ENCODE peak calls at places on chromosomes 5 and 9, in four cellular contexts. One of them, this sample, is unnamed.

GRCh38 chr9:89794918-89795317 is 190.1 kb downstream of the GADD45G start:
- DNase-seq in left ventricle myocardium superior: no peak
- DNase-seq in T follicular helper cell: no peak
- DNase-seq in heart right ventricle: no peak
- DNase-seq in this sample: no peak

GRCh38 chr5:90135979-90136378 is 273.6 kb downstream of the CETN3 start:
- DNase-seq in left ventricle myocardium superior: no peak
- DNase-seq in T follicular helper cell: no peak
- DNase-seq in heart right ventricle: no peak
- DNase-seq in this sample: no peak

GRCh38 chr5:27216367-27216941 is 178.1 kb upstream of the CDH9 start:
- DNase-seq in left ventricle myocardium superior: no peak
- DNase-seq in T follicular helper cell: no peak
- DNase-seq in heart right ventricle: no peak
- DNase-seq in this sample: no peak

GRCh38 chr9:137382728-137383452 is 40.1 kb downstream of the EXD3 start:
- DNase-seq in left ventricle myocardium superior: peak
- DNase-seq in T follicular helper cell: no peak
- DNase-seq in heart right ventricle: no peak
- DNase-seq in this sample: no peak

GRCh38 chr5:91225848-91226686 is 157.1 kb downstream of the ARRDC3 start:
- DNase-seq in left ventricle myocardium superior: peak
- DNase-seq in T follicular helper cell: peak
- DNase-seq in heart right ventricle: no peak
- DNase-seq in this sample: peak

GRCh38 chr9:114879165-114879564 is 51.2 kb downstream of the TNFSF8 start:
- DNase-seq in left ventricle myocardium superior: no peak
- DNase-seq in T follicular helper cell: no peak
- DNase-seq in heart right ventricle: no peak
- DNase-seq in this sample: no peak

GRCh38 chr5:2176581-2176980 is 293.9 kb upstream of the IRX4 start:
- DNase-seq in left ventricle myocardium superior: no peak
- DNase-seq in T follicular helper cell: no peak
- DNase-seq in heart right ventricle: no peak
- DNase-seq in this sample: no peak

GRCh38 chr9:133659566-133659965 is 23.4 kb downstream of the DBH start:
- DNase-seq in left ventricle myocardium superior: no peak
- DNase-seq in T follicular helper cell: no peak
- DNase-seq in heart right ventricle: no peak
- DNase-seq in this sample: no peak

GRCh38 chr5:93274291-93274690 is 306.7 kb downstream of the NR2F1-AS1 start:
- DNase-seq in left ventricle myocardium superior: no peak
- DNase-seq in T follicular helper cell: no peak
- DNase-seq in heart right ventricle: no peak
- DNase-seq in this sample: peak

GRCh38 chr5:93596676-93597441 is 13.8 kb downstream of the NR2F1 start:
- DNase-seq in left ventricle myocardium superior: no peak
- DNase-seq in T follicular helper cell: no peak
- DNase-seq in heart right ventricle: no peak
- DNase-seq in this sample: no peak

GRCh38 chr5:173671121-173671949 is 54.9 kb upstream of the BOD1 start:
- DNase-seq in left ventricle myocardium superior: peak
- DNase-seq in T follicular helper cell: no peak
- DNase-seq in heart right ventricle: peak
- DNase-seq in this sample: no peak

GRCh38 chr9:129473523-129474244 is 147.2 kb downstream of the C9orf50 start:
- DNase-seq in left ventricle myocardium superior: peak
- DNase-seq in T follicular helper cell: no peak
- DNase-seq in heart right ventricle: peak
- DNase-seq in this sample: no peak

GRCh38 chr5:27124590-27124989 is 86.2 kb upstream of the CDH9 start:
- DNase-seq in left ventricle myocardium superior: no peak
- DNase-seq in T follicular helper cell: no peak
- DNase-seq in heart right ventricle: no peak
- DNase-seq in this sample: peak

GRCh38 chr5:73299017-73299630 is 126.1 kb downstream of the TMEM174 start:
- DNase-seq in left ventricle myocardium superior: no peak
- DNase-seq in T follicular helper cell: no peak
- DNase-seq in heart right ventricle: no peak
- DNase-seq in this sample: no peak

GRCh38 chr9:20941177-20941690 is 90.2 kb downstream of the HACD4 start:
- DNase-seq in left ventricle myocardium superior: peak
- DNase-seq in T follicular helper cell: peak
- DNase-seq in heart right ventricle: peak
- DNase-seq in this sample: peak

GRCh38 chr5:37554938-37555337 is 175.8 kb downstream of the WDR70 start:
- DNase-seq in left ventricle myocardium superior: no peak
- DNase-seq in T follicular helper cell: no peak
- DNase-seq in heart right ventricle: no peak
- DNase-seq in this sample: no peak

GRCh38 chr5:58133631-58134296 is 326.1 kb downstream of the PLK2 start:
- DNase-seq in left ventricle myocardium superior: no peak
- DNase-seq in T follicular helper cell: no peak
- DNase-seq in heart right ventricle: no peak
- DNase-seq in this sample: peak

GRCh38 chr5:98941131-98941883 is 12.5 kb upstream of the CHD1 start:
- DNase-seq in left ventricle myocardium superior: no peak
- DNase-seq in T follicular helper cell: no peak
- DNase-seq in heart right ventricle: no peak
- DNase-seq in this sample: no peak

GRCh38 chr9:75146229-75146628 is 57.9 kb downstream of the OSTF1 start:
- DNase-seq in left ventricle myocardium superior: no peak
- DNase-seq in T follicular helper cell: no peak
- DNase-seq in heart right ventricle: no peak
- DNase-seq in this sample: no peak

GRCh38 chr9:87157366-87158031 is 210.2 kb upstream of the GAS1 start:
- DNase-seq in left ventricle myocardium superior: no peak
- DNase-seq in T follicular helper cell: no peak
- DNase-seq in heart right ventricle: no peak
- DNase-seq in this sample: no peak

GRCh38 chr9:97863314-97863713 is 10.3 kb downstream of the FOXE1 start:
- DNase-seq in left ventricle myocardium superior: no peak
- DNase-seq in T follicular helper cell: no peak
- DNase-seq in heart right ventricle: no peak
- DNase-seq in this sample: no peak

GRCh38 chr5:143094087-143094511 is 309.4 kb downstream of the NR3C1 start:
- DNase-seq in left ventricle myocardium superior: no peak
- DNase-seq in T follicular helper cell: no peak
- DNase-seq in heart right ventricle: no peak
- DNase-seq in this sample: no peak

GRCh38 chr9:16262467-16263261 is 607.8 kb downstream of the BNC2 start:
- DNase-seq in left ventricle myocardium superior: no peak
- DNase-seq in T follicular helper cell: no peak
- DNase-seq in heart right ventricle: no peak
- DNase-seq in this sample: peak

GRCh38 chr9:114002271-114002985 is 75.7 kb downstream of the AMBP start:
- DNase-seq in left ventricle myocardium superior: no peak
- DNase-seq in T follicular helper cell: no peak
- DNase-seq in heart right ventricle: peak
- DNase-seq in this sample: no peak

GRCh38 chr9:1922026-1922425 is 93.1 kb upstream of the SMARCA2 start:
- DNase-seq in left ventricle myocardium superior: no peak
- DNase-seq in T follicular helper cell: no peak
- DNase-seq in heart right ventricle: no peak
- DNase-seq in this sample: no peak